ENCODE peak calls at places on chromosomes 16 and 17, in five cellular contexts. Y, C, I, O and T are unnamed samples.

GRCh38 chr17:28716740-28717577 is 709 bp downstream of the RAB34 start:
- DNase-seq in I (peak), O (peak), C (peak), Y (peak), T (peak)

GRCh38 chr16:79067600-79067999 is 532.9 kb downstream of the MAF start:
- DNase-seq in Y (no peak), I (no peak), O (no peak), C (no peak), T (no peak)

GRCh38 chr17:38777641-38778250 is 21.6 kb downstream of the PIP4K2B start:
- DNase-seq in I (peak), C (no peak), Y (no peak), O (no peak), T (no peak)

GRCh38 chr16:56357291-56357764 is 68.0 kb downstream of the AMFR start:
- DNase-seq in C (peak), Y (no peak), O (peak), I (peak), T (no peak)

GRCh38 chr16:11967195-11967911 is 2.3 kb downstream of the TNFRSF17 start:
- DNase-seq in Y (no peak), I (no peak), C (no peak), O (no peak), T (no peak)

GRCh38 chr16:626787-627457 is 3.9 kb upstream of the WFIKKN1 start:
- DNase-seq in O (no peak), C (peak), I (peak), Y (peak), T (no peak)

GRCh38 chr17:44383363-44383762 is 6.1 kb downstream of the ITGA2B start:
- DNase-seq in C (no peak), Y (no peak), I (no peak), O (no peak), T (no peak)

GRCh38 chr17:7191571-7192270 is 12.6 kb upstream of the ASGR1 start:
- DNase-seq in Y (no peak), C (peak), I (peak), O (peak), T (peak)

GRCh38 chr17:68004201-68004600 is 7.9 kb upstream of the C17orf58 start:
- DNase-seq in C (peak), O (no peak), I (no peak), Y (no peak), T (no peak)

GRCh38 chr16:48330133-48330846 is 54.9 kb downstream of the SIAH1 start:
- DNase-seq in I (peak), O (no peak), C (no peak), Y (no peak), T (no peak)

GRCh38 chr17:45241315-45242011 is 19.8 kb downstream of the FMNL1 start:
- DNase-seq in O (peak), Y (no peak), C (peak), I (no peak), T (no peak)

DNA sequence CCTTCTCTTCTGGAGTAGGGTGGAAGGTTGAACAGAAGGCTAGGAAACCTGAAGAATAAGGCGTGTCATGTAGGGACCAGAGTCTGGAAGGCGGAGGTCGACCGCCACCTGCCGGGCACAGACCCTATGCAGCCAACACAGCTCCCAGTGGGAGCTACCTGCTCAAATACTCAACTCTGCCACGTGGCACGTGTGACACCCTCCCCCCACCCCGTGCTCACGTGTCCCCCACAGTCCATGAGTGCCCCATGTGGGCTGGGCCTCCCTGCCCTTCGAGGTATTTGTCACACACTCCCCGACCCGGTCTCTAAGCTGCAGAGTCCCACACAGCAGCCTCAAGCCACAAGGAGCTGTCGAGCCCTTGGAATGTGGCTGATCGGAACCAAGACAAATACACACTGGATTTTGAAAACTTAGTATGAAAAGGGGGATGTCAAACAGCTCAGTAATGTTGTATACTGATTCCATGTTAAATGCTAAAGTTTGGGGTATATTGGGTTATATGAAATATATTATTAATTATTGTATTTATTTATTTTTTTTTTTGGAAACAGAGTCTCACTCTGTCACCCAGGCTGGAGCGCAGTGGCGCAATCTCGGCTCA is 11.7 kb downstream of the HID1 start:
- DNase-seq in C (peak), O (peak), I (peak), Y (peak), T (peak)
- TF ChIP-seq CTCF in C (peak), O (no peak), I (peak), Y (peak), T (peak)

GRCh38 chr17:29807520-29808361 is 122.3 kb downstream of the SSH2 start:
- DNase-seq in Y (peak), I (peak), O (peak), C (peak), T (peak)
- TF ChIP-seq CTCF in Y (peak), I (peak), O (peak), C (peak), T (peak)

GRCh38 chr16:87575027-87575804 is 27.1 kb upstream of the JPH3 start:
- DNase-seq in Y (no peak), I (no peak), O (peak), C (peak), T (no peak)
- TF ChIP-seq CTCF in Y (no peak), I (no peak), O (no peak), C (peak), T (no peak)

GRCh38 chr17:55530064-55530463 is 18.8 kb upstream of the SMIM36 start:
- DNase-seq in Y (no peak), O (no peak), I (no peak), C (no peak), T (no peak)

GRCh38 chr17:55532670-55533069 is 21.4 kb upstream of the SMIM36 start:
- DNase-seq in I (no peak), C (no peak), Y (no peak), O (no peak), T (no peak)

GRCh38 chr17:55536205-55536604 is 25.0 kb upstream of the SMIM36 start:
- DNase-seq in I (no peak), Y (no peak), C (no peak), O (no peak), T (no peak)

GRCh38 chr17:55531053-55531728 is 19.9 kb upstream of the SMIM36 start:
- DNase-seq in Y (no peak), C (no peak), O (no peak), I (no peak), T (no peak)

DNA sequence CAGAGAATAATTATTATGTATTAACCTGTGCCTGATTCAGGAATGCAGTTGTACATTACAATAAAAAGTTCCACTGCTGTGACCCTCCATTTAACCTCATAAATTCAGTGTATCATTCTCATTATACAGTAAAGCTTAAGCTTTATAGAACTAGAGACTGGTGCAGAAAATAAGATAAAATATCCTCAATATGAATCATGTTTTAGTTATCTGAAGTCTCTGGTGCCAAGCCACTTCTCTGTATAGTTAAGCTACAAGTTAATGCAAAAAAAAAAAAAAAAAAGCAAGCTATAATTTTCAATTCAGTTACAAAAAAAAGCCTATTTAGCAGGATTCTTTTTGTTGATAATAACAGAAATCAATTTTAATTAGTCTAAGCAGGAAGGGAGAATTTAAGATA is 22.4 kb upstream of the SMIM36 start:
- DNase-seq in I (peak), O (no peak), Y (no peak), C (no peak), T (no peak)
- TF ChIP-seq CTCF in I (no peak), O (no peak), Y (no peak), C (no peak), T (no peak)

GRCh38 chr17:81908793-81909192 is 2.4 kb downstream of the PCYT2 start:
- DNase-seq in C (no peak), I (no peak), Y (no peak), O (no peak), T (no peak)

GRCh38 chr17:81905993-81906392 is 4.0 kb downstream of the NPB start:
- DNase-seq in I (no peak), Y (no peak), C (no peak), O (no peak), T (no peak)

GRCh38 chr17:81909231-81909630 is 2.0 kb downstream of the PCYT2 start:
- DNase-seq in O (no peak), C (no peak), I (no peak), Y (no peak), T (no peak)

GRCh38 chr17:81906476-81907218 is 4.6 kb downstream of the PCYT2 start:
- DNase-seq in O (peak), I (no peak), Y (no peak), C (peak), T (no peak)

GRCh38 chr17:81907219-81908145 is 3.7 kb downstream of the PCYT2 start:
- DNase-seq in C (no peak), I (no peak), Y (no peak), O (no peak), T (no peak)
- TF ChIP-seq CTCF in C (peak), I (no peak), Y (peak), O (no peak), T (no peak)

GRCh38 chr17:63578027-63578768 is 22.5 kb upstream of the TACO1 start:
- DNase-seq in O (no peak), I (no peak), Y (no peak), C (no peak), T (no peak)

GRCh38 chr17:63578769-63579111 is 22.0 kb upstream of the TACO1 start:
- DNase-seq in C (no peak), O (no peak), I (no peak), Y (no peak), T (no peak)

GRCh38 chr17:63573634-63574033 is 23.4 kb downstream of the DCAF7 start:
- DNase-seq in Y (no peak), C (no peak), O (peak), I (no peak), T (no peak)

GRCh38 chr17:63579633-63580032 is 21.1 kb upstream of the TACO1 start:
- DNase-seq in Y (no peak), I (no peak), O (no peak), C (peak), T (no peak)
- TF ChIP-seq CTCF in Y (no peak), I (no peak), O (no peak), C (no peak), T (no peak)

DNA sequence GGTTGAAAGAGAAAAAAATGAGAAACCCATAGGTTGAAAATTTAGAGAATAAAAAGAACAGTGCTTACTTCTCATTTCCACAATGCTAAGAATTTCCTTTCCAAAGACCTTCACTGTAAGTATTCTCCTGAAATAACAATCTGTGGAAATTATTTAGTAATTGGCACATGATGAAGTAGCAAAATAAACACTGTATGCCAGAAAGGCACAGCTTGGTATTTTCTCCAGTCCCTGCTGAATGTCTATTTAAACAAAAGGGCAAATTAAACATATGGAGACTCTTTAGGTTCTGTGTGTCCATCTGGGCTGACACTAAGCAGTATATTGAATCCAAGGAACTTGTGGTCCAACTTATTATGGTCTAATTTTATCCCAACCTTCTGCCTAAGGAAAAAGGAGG is 46.1 kb downstream of the CHCT1 start:
- DNase-seq in O (no peak), C (no peak), I (peak), Y (peak), T (no peak)
- TF ChIP-seq CTCF in O (no peak), C (no peak), I (no peak), Y (no peak), T (no peak)